ENCODE peak calls at places on chromosomes 12 and 14, in six cellular contexts. One of them, this sample, is unnamed.

GRCh38 chr12:1773937-1774655 is 46.3 kb upstream of the LRTM2 start:
- DNase-seq in T-helper 2 cell treated with Interferon-gamma antibody and Interleukin-4, amounts not matched to agents 5 μg/mL and 100 μg/mL, for 36 hours: no peak
- DNase-seq in adrenal gland: no peak
- DNase-seq in stimulated activated CD8-positive, alpha-beta memory T cell treated with anti-CD3 and anti-CD28 coated beads, Interleukin-15, amount 100 ng/mL, for 24 hours: no peak
- DNase-seq in activated naive CD4-positive, alpha-beta T cell: no peak
- DNase-seq in GM23338: no peak
- DNase-seq in this sample: no peak

GRCh38 chr12:116861331-116861730 is 19.9 kb downstream of the HRK start:
- DNase-seq in T-helper 2 cell treated with Interferon-gamma antibody and Interleukin-4, amounts not matched to agents 5 μg/mL and 100 μg/mL, for 36 hours: no peak
- DNase-seq in adrenal gland: peak
- DNase-seq in stimulated activated CD8-positive, alpha-beta memory T cell treated with anti-CD3 and anti-CD28 coated beads, Interleukin-15, amount 100 ng/mL, for 24 hours: no peak
- DNase-seq in activated naive CD4-positive, alpha-beta T cell: peak
- DNase-seq in GM23338: no peak
- DNase-seq in this sample: no peak

GRCh38 chr12:32240210-32240609 is 133.6 kb downstream of the BICD1 start:
- DNase-seq in T-helper 2 cell treated with Interferon-gamma antibody and Interleukin-4, amounts not matched to agents 5 μg/mL and 100 μg/mL, for 36 hours: no peak
- DNase-seq in adrenal gland: no peak
- DNase-seq in stimulated activated CD8-positive, alpha-beta memory T cell treated with anti-CD3 and anti-CD28 coated beads, Interleukin-15, amount 100 ng/mL, for 24 hours: no peak
- DNase-seq in activated naive CD4-positive, alpha-beta T cell: no peak
- DNase-seq in GM23338: no peak
- DNase-seq in this sample: no peak

GRCh38 chr14:76904740-76905569 is 78.7 kb downstream of the LRRC74A start:
- DNase-seq in T-helper 2 cell treated with Interferon-gamma antibody and Interleukin-4, amounts not matched to agents 5 μg/mL and 100 μg/mL, for 36 hours: peak
- DNase-seq in adrenal gland: peak
- DNase-seq in stimulated activated CD8-positive, alpha-beta memory T cell treated with anti-CD3 and anti-CD28 coated beads, Interleukin-15, amount 100 ng/mL, for 24 hours: peak
- DNase-seq in activated naive CD4-positive, alpha-beta T cell: peak
- DNase-seq in GM23338: no peak
- DNase-seq in this sample: peak

GRCh38 chr14:100708349-100709217 is 18.1 kb upstream of the DLK1 start:
- DNase-seq in T-helper 2 cell treated with Interferon-gamma antibody and Interleukin-4, amounts not matched to agents 5 μg/mL and 100 μg/mL, for 36 hours: no peak
- DNase-seq in adrenal gland: peak
- DNase-seq in stimulated activated CD8-positive, alpha-beta memory T cell treated with anti-CD3 and anti-CD28 coated beads, Interleukin-15, amount 100 ng/mL, for 24 hours: no peak
- DNase-seq in activated naive CD4-positive, alpha-beta T cell: no peak
- DNase-seq in GM23338: peak
- DNase-seq in this sample: no peak

GRCh38 chr12:103423061-103423473 is 72.7 kb downstream of the C12orf42 start:
- DNase-seq in T-helper 2 cell treated with Interferon-gamma antibody and Interleukin-4, amounts not matched to agents 5 μg/mL and 100 μg/mL, for 36 hours: no peak
- DNase-seq in adrenal gland: no peak
- DNase-seq in stimulated activated CD8-positive, alpha-beta memory T cell treated with anti-CD3 and anti-CD28 coated beads, Interleukin-15, amount 100 ng/mL, for 24 hours: no peak
- DNase-seq in activated naive CD4-positive, alpha-beta T cell: no peak
- DNase-seq in GM23338: no peak
- DNase-seq in this sample: no peak

GRCh38 chr12:87155616-87156015 is 873.6 kb downstream of the C12orf50 start:
- DNase-seq in T-helper 2 cell treated with Interferon-gamma antibody and Interleukin-4, amounts not matched to agents 5 μg/mL and 100 μg/mL, for 36 hours: no peak
- DNase-seq in adrenal gland: no peak
- DNase-seq in stimulated activated CD8-positive, alpha-beta memory T cell treated with anti-CD3 and anti-CD28 coated beads, Interleukin-15, amount 100 ng/mL, for 24 hours: no peak
- DNase-seq in activated naive CD4-positive, alpha-beta T cell: no peak
- DNase-seq in GM23338: no peak
- DNase-seq in this sample: no peak

GRCh38 chr12:110756611-110757010 is 13.9 kb upstream of the PPP1CC start:
- DNase-seq in T-helper 2 cell treated with Interferon-gamma antibody and Interleukin-4, amounts not matched to agents 5 μg/mL and 100 μg/mL, for 36 hours: no peak
- DNase-seq in adrenal gland: no peak
- DNase-seq in stimulated activated CD8-positive, alpha-beta memory T cell treated with anti-CD3 and anti-CD28 coated beads, Interleukin-15, amount 100 ng/mL, for 24 hours: no peak
- DNase-seq in activated naive CD4-positive, alpha-beta T cell: no peak
- DNase-seq in GM23338: no peak
- DNase-seq in this sample: no peak

GRCh38 chr14:27243360-27243759 is 645.5 kb upstream of the NOVA1 start:
- DNase-seq in T-helper 2 cell treated with Interferon-gamma antibody and Interleukin-4, amounts not matched to agents 5 μg/mL and 100 μg/mL, for 36 hours: no peak
- DNase-seq in adrenal gland: no peak
- DNase-seq in stimulated activated CD8-positive, alpha-beta memory T cell treated with anti-CD3 and anti-CD28 coated beads, Interleukin-15, amount 100 ng/mL, for 24 hours: no peak
- DNase-seq in activated naive CD4-positive, alpha-beta T cell: no peak
- DNase-seq in GM23338: no peak
- DNase-seq in this sample: no peak

GRCh38 chr14:22448035-22448904 is 140.8 kb downstream of the DAD1 start:
- DNase-seq in T-helper 2 cell treated with Interferon-gamma antibody and Interleukin-4, amounts not matched to agents 5 μg/mL and 100 μg/mL, for 36 hours: no peak
- DNase-seq in adrenal gland: no peak
- DNase-seq in stimulated activated CD8-positive, alpha-beta memory T cell treated with anti-CD3 and anti-CD28 coated beads, Interleukin-15, amount 100 ng/mL, for 24 hours: no peak
- DNase-seq in activated naive CD4-positive, alpha-beta T cell: no peak
- DNase-seq in GM23338: no peak
- DNase-seq in this sample: no peak

GRCh38 chr14:103741876-103742275 is 26.3 kb downstream of the ZFYVE21 start:
- DNase-seq in T-helper 2 cell treated with Interferon-gamma antibody and Interleukin-4, amounts not matched to agents 5 μg/mL and 100 μg/mL, for 36 hours: no peak
- DNase-seq in adrenal gland: no peak
- DNase-seq in stimulated activated CD8-positive, alpha-beta memory T cell treated with anti-CD3 and anti-CD28 coated beads, Interleukin-15, amount 100 ng/mL, for 24 hours: no peak
- DNase-seq in activated naive CD4-positive, alpha-beta T cell: no peak
- DNase-seq in GM23338: no peak
- DNase-seq in this sample: no peak

GRCh38 chr12:108630481-108631207 is 3.0 kb downstream of the SELPLG start:
- DNase-seq in T-helper 2 cell treated with Interferon-gamma antibody and Interleukin-4, amounts not matched to agents 5 μg/mL and 100 μg/mL, for 36 hours: no peak
- DNase-seq in adrenal gland: peak
- DNase-seq in stimulated activated CD8-positive, alpha-beta memory T cell treated with anti-CD3 and anti-CD28 coated beads, Interleukin-15, amount 100 ng/mL, for 24 hours: no peak
- DNase-seq in activated naive CD4-positive, alpha-beta T cell: no peak
- DNase-seq in GM23338: no peak
- DNase-seq in this sample: no peak

GRCh38 chr12:3152892-3153291 is 75.7 kb downstream of the TSPAN9 start:
- DNase-seq in T-helper 2 cell treated with Interferon-gamma antibody and Interleukin-4, amounts not matched to agents 5 μg/mL and 100 μg/mL, for 36 hours: no peak
- DNase-seq in adrenal gland: peak
- DNase-seq in stimulated activated CD8-positive, alpha-beta memory T cell treated with anti-CD3 and anti-CD28 coated beads, Interleukin-15, amount 100 ng/mL, for 24 hours: no peak
- DNase-seq in activated naive CD4-positive, alpha-beta T cell: no peak
- DNase-seq in GM23338: no peak
- DNase-seq in this sample: no peak

GRCh38 chr12:52925717-52926595 is 21.1 kb upstream of the KRT8 start:
- DNase-seq in T-helper 2 cell treated with Interferon-gamma antibody and Interleukin-4, amounts not matched to agents 5 μg/mL and 100 μg/mL, for 36 hours: no peak
- DNase-seq in adrenal gland: no peak
- DNase-seq in stimulated activated CD8-positive, alpha-beta memory T cell treated with anti-CD3 and anti-CD28 coated beads, Interleukin-15, amount 100 ng/mL, for 24 hours: no peak
- DNase-seq in activated naive CD4-positive, alpha-beta T cell: no peak
- DNase-seq in GM23338: peak
- DNase-seq in this sample: no peak

GRCh38 chr14:92848941-92849340 is 54.8 kb downstream of the GOLGA5 start:
- DNase-seq in T-helper 2 cell treated with Interferon-gamma antibody and Interleukin-4, amounts not matched to agents 5 μg/mL and 100 μg/mL, for 36 hours: no peak
- DNase-seq in adrenal gland: no peak
- DNase-seq in stimulated activated CD8-positive, alpha-beta memory T cell treated with anti-CD3 and anti-CD28 coated beads, Interleukin-15, amount 100 ng/mL, for 24 hours: no peak
- DNase-seq in activated naive CD4-positive, alpha-beta T cell: no peak
- DNase-seq in GM23338: no peak
- DNase-seq in this sample: no peak

GRCh38 chr12:15404485-15404884 is 82.2 kb downstream of the PTPRO start:
- DNase-seq in T-helper 2 cell treated with Interferon-gamma antibody and Interleukin-4, amounts not matched to agents 5 μg/mL and 100 μg/mL, for 36 hours: no peak
- DNase-seq in adrenal gland: no peak
- DNase-seq in stimulated activated CD8-positive, alpha-beta memory T cell treated with anti-CD3 and anti-CD28 coated beads, Interleukin-15, amount 100 ng/mL, for 24 hours: no peak
- DNase-seq in activated naive CD4-positive, alpha-beta T cell: no peak
- DNase-seq in GM23338: no peak
- DNase-seq in this sample: no peak

GRCh38 chr14:58738189-58738836 is 100.6 kb downstream of the DACT1 start:
- DNase-seq in T-helper 2 cell treated with Interferon-gamma antibody and Interleukin-4, amounts not matched to agents 5 μg/mL and 100 μg/mL, for 36 hours: no peak
- DNase-seq in adrenal gland: no peak
- DNase-seq in stimulated activated CD8-positive, alpha-beta memory T cell treated with anti-CD3 and anti-CD28 coated beads, Interleukin-15, amount 100 ng/mL, for 24 hours: no peak
- DNase-seq in activated naive CD4-positive, alpha-beta T cell: no peak
- DNase-seq in GM23338: no peak
- DNase-seq in this sample: no peak

GRCh38 chr14:34437729-34438080 is 24.3 kb downstream of the SPTSSA start:
- DNase-seq in T-helper 2 cell treated with Interferon-gamma antibody and Interleukin-4, amounts not matched to agents 5 μg/mL and 100 μg/mL, for 36 hours: no peak
- DNase-seq in adrenal gland: no peak
- DNase-seq in stimulated activated CD8-positive, alpha-beta memory T cell treated with anti-CD3 and anti-CD28 coated beads, Interleukin-15, amount 100 ng/mL, for 24 hours: no peak
- DNase-seq in activated naive CD4-positive, alpha-beta T cell: no peak
- DNase-seq in GM23338: no peak
- DNase-seq in this sample: no peak

GRCh38 chr14:100586520-100587247 is 533 bp downstream of the BEGAIN start:
- DNase-seq in T-helper 2 cell treated with Interferon-gamma antibody and Interleukin-4, amounts not matched to agents 5 μg/mL and 100 μg/mL, for 36 hours: peak
- DNase-seq in adrenal gland: no peak
- DNase-seq in stimulated activated CD8-positive, alpha-beta memory T cell treated with anti-CD3 and anti-CD28 coated beads, Interleukin-15, amount 100 ng/mL, for 24 hours: no peak
- DNase-seq in activated naive CD4-positive, alpha-beta T cell: no peak
- DNase-seq in GM23338: peak
- DNase-seq in this sample: no peak

GRCh38 chr14:104875811-104876210 is 10.7 kb downstream of the CEP170B start:
- DNase-seq in T-helper 2 cell treated with Interferon-gamma antibody and Interleukin-4, amounts not matched to agents 5 μg/mL and 100 μg/mL, for 36 hours: no peak
- DNase-seq in adrenal gland: no peak
- DNase-seq in stimulated activated CD8-positive, alpha-beta memory T cell treated with anti-CD3 and anti-CD28 coated beads, Interleukin-15, amount 100 ng/mL, for 24 hours: no peak
- DNase-seq in activated naive CD4-positive, alpha-beta T cell: no peak
- DNase-seq in GM23338: no peak
- DNase-seq in this sample: no peak

GRCh38 chr14:99654235-99655000 is 9.5 kb downstream of the HHIPL1 start:
- DNase-seq in T-helper 2 cell treated with Interferon-gamma antibody and Interleukin-4, amounts not matched to agents 5 μg/mL and 100 μg/mL, for 36 hours: no peak
- DNase-seq in adrenal gland: peak
- DNase-seq in stimulated activated CD8-positive, alpha-beta memory T cell treated with anti-CD3 and anti-CD28 coated beads, Interleukin-15, amount 100 ng/mL, for 24 hours: no peak
- DNase-seq in activated naive CD4-positive, alpha-beta T cell: no peak
- DNase-seq in GM23338: peak
- DNase-seq in this sample: no peak

GRCh38 chr12:48980953-48981756 is 3.0 kb downstream of the WNT1 start:
- DNase-seq in T-helper 2 cell treated with Interferon-gamma antibody and Interleukin-4, amounts not matched to agents 5 μg/mL and 100 μg/mL, for 36 hours: peak
- DNase-seq in adrenal gland: peak
- DNase-seq in stimulated activated CD8-positive, alpha-beta memory T cell treated with anti-CD3 and anti-CD28 coated beads, Interleukin-15, amount 100 ng/mL, for 24 hours: no peak
- DNase-seq in activated naive CD4-positive, alpha-beta T cell: peak
- DNase-seq in GM23338: peak
- DNase-seq in this sample: peak

GRCh38 chr14:96512602-96513397 is 10.6 kb downstream of the PAPOLA start:
- DNase-seq in T-helper 2 cell treated with Interferon-gamma antibody and Interleukin-4, amounts not matched to agents 5 μg/mL and 100 μg/mL, for 36 hours: no peak
- DNase-seq in adrenal gland: no peak
- DNase-seq in stimulated activated CD8-positive, alpha-beta memory T cell treated with anti-CD3 and anti-CD28 coated beads, Interleukin-15, amount 100 ng/mL, for 24 hours: no peak
- DNase-seq in activated naive CD4-positive, alpha-beta T cell: no peak
- DNase-seq in GM23338: peak
- DNase-seq in this sample: no peak

GRCh38 chr12:117514016-117514415 is 152.6 kb upstream of the NOS1 start:
- DNase-seq in T-helper 2 cell treated with Interferon-gamma antibody and Interleukin-4, amounts not matched to agents 5 μg/mL and 100 μg/mL, for 36 hours: no peak
- DNase-seq in adrenal gland: no peak
- DNase-seq in stimulated activated CD8-positive, alpha-beta memory T cell treated with anti-CD3 and anti-CD28 coated beads, Interleukin-15, amount 100 ng/mL, for 24 hours: no peak
- DNase-seq in activated naive CD4-positive, alpha-beta T cell: no peak
- DNase-seq in GM23338: peak
- DNase-seq in this sample: no peak

This sample was measured in effector CD8-positive, alpha-beta T cell.